ENCODE peak calls at places on chromosomes 16 and 17, in nine cellular contexts. One of them, this sample, is unnamed.

GRCh38 chr17:81094744-81095607 is 60.0 kb downstream of the BAIAP2 start:
- DNase-seq in NCI-H1417: peak
- DNase-seq in activated T-helper 1 cell treated with anti-CD3 and anti-CD28 coated beads, Interleukin-2, amount 50 U/mL, for 16 hours: peak
- DNase-seq in aorta: peak
- DNase-seq in occipital lobe: peak
- DNase-seq in T follicular helper cell: peak
- DNase-seq in Ammon's horn: peak
- DNase-seq in B cell: no peak
- DNase-seq in activated CD4-positive, alpha-beta T cell treated with anti-CD3 and anti-CD28 coated beads for 36 hours: peak
- DNase-seq in this sample: peak

GRCh38 chr17:50765454-50766221 is 1.7 kb downstream of the ANKRD40CL start:
- DNase-seq in occipital lobe: no peak
- DNase-seq in B cell: peak
- DNase-seq in activated T-helper 1 cell treated with anti-CD3 and anti-CD28 coated beads, Interleukin-2, amount 50 U/mL, for 16 hours: no peak
- DNase-seq in Ammon's horn: no peak
- DNase-seq in T follicular helper cell: no peak
- DNase-seq in activated CD4-positive, alpha-beta T cell treated with anti-CD3 and anti-CD28 coated beads for 36 hours: no peak
- DNase-seq in aorta: no peak
- DNase-seq in NCI-H1417: no peak
- DNase-seq in this sample: no peak

GRCh38 chr16:85885537-85885936 is 13.4 kb upstream of the IRF8 start:
- DNase-seq in B cell: no peak
- DNase-seq in aorta: no peak
- DNase-seq in activated CD4-positive, alpha-beta T cell treated with anti-CD3 and anti-CD28 coated beads for 36 hours: no peak
- DNase-seq in T follicular helper cell: no peak
- DNase-seq in activated T-helper 1 cell treated with anti-CD3 and anti-CD28 coated beads, Interleukin-2, amount 50 U/mL, for 16 hours: no peak
- DNase-seq in occipital lobe: no peak
- DNase-seq in NCI-H1417: no peak
- DNase-seq in Ammon's horn: no peak
- DNase-seq in this sample: no peak

GRCh38 chr17:78377858-78378224 is 608 bp upstream of the PGS1 start:
- DNase-seq in Ammon's horn: no peak
- DNase-seq in occipital lobe: no peak
- DNase-seq in activated T-helper 1 cell treated with anti-CD3 and anti-CD28 coated beads, Interleukin-2, amount 50 U/mL, for 16 hours: no peak
- DNase-seq in B cell: no peak
- DNase-seq in NCI-H1417: no peak
- DNase-seq in activated CD4-positive, alpha-beta T cell treated with anti-CD3 and anti-CD28 coated beads for 36 hours: no peak
- DNase-seq in T follicular helper cell: no peak
- DNase-seq in aorta: no peak
- DNase-seq in this sample: no peak

GRCh38 chr16:74448990-74449389 is 27.7 kb upstream of the CLEC18B start:
- DNase-seq in aorta: no peak
- DNase-seq in T follicular helper cell: no peak
- DNase-seq in B cell: no peak
- DNase-seq in NCI-H1417: no peak
- DNase-seq in Ammon's horn: peak
- DNase-seq in occipital lobe: no peak
- DNase-seq in activated CD4-positive, alpha-beta T cell treated with anti-CD3 and anti-CD28 coated beads for 36 hours: no peak
- DNase-seq in activated T-helper 1 cell treated with anti-CD3 and anti-CD28 coated beads, Interleukin-2, amount 50 U/mL, for 16 hours: no peak
- DNase-seq in this sample: no peak

GRCh38 chr17:40323731-40324650 is 15.0 kb downstream of the RARA start:
- DNase-seq in aorta: peak
- DNase-seq in NCI-H1417: no peak
- DNase-seq in T follicular helper cell: peak
- DNase-seq in activated CD4-positive, alpha-beta T cell treated with anti-CD3 and anti-CD28 coated beads for 36 hours: peak
- DNase-seq in Ammon's horn: no peak
- DNase-seq in B cell: peak
- DNase-seq in occipital lobe: no peak
- DNase-seq in activated T-helper 1 cell treated with anti-CD3 and anti-CD28 coated beads, Interleukin-2, amount 50 U/mL, for 16 hours: no peak
- DNase-seq in this sample: peak

GRCh38 chr17:44996304-44996703 is 28.2 kb upstream of the C1QL1 start:
- DNase-seq in T follicular helper cell: no peak
- DNase-seq in aorta: no peak
- DNase-seq in B cell: no peak
- DNase-seq in occipital lobe: no peak
- DNase-seq in activated T-helper 1 cell treated with anti-CD3 and anti-CD28 coated beads, Interleukin-2, amount 50 U/mL, for 16 hours: no peak
- DNase-seq in NCI-H1417: no peak
- DNase-seq in activated CD4-positive, alpha-beta T cell treated with anti-CD3 and anti-CD28 coated beads for 36 hours: no peak
- DNase-seq in Ammon's horn: no peak
- DNase-seq in this sample: no peak

GRCh38 chr17:44187131-44187899 is 543 bp downstream of the TMUB2 start:
- DNase-seq in occipital lobe: no peak
- DNase-seq in activated CD4-positive, alpha-beta T cell treated with anti-CD3 and anti-CD28 coated beads for 36 hours: peak
- DNase-seq in NCI-H1417: no peak
- DNase-seq in aorta: no peak
- DNase-seq in B cell: no peak
- DNase-seq in T follicular helper cell: peak
- DNase-seq in Ammon's horn: no peak
- DNase-seq in activated T-helper 1 cell treated with anti-CD3 and anti-CD28 coated beads, Interleukin-2, amount 50 U/mL, for 16 hours: no peak
- DNase-seq in this sample: no peak

GRCh38 chr16:66502020-66502913 is 47.7 kb downstream of the TK2 start:
- DNase-seq in occipital lobe: no peak
- DNase-seq in B cell: no peak
- DNase-seq in NCI-H1417: no peak
- DNase-seq in aorta: peak
- DNase-seq in activated T-helper 1 cell treated with anti-CD3 and anti-CD28 coated beads, Interleukin-2, amount 50 U/mL, for 16 hours: no peak
- DNase-seq in T follicular helper cell: no peak
- DNase-seq in activated CD4-positive, alpha-beta T cell treated with anti-CD3 and anti-CD28 coated beads for 36 hours: no peak
- DNase-seq in Ammon's horn: no peak
- DNase-seq in this sample: no peak

GRCh38 chr16:46583036-46583435 is 38.1 kb downstream of the SHCBP1 start:
- DNase-seq in activated CD4-positive, alpha-beta T cell treated with anti-CD3 and anti-CD28 coated beads for 36 hours: no peak
- DNase-seq in aorta: no peak
- DNase-seq in T follicular helper cell: no peak
- DNase-seq in B cell: no peak
- DNase-seq in Ammon's horn: no peak
- DNase-seq in NCI-H1417: no peak
- DNase-seq in activated T-helper 1 cell treated with anti-CD3 and anti-CD28 coated beads, Interleukin-2, amount 50 U/mL, for 16 hours: no peak
- DNase-seq in occipital lobe: no peak
- DNase-seq in this sample: no peak

GRCh38 chr16:88854306-88855111 is 2.2 kb downstream of the GALNS start:
- DNase-seq in occipital lobe: no peak
- DNase-seq in B cell: peak
- DNase-seq in NCI-H1417: no peak
- DNase-seq in activated T-helper 1 cell treated with anti-CD3 and anti-CD28 coated beads, Interleukin-2, amount 50 U/mL, for 16 hours: no peak
- DNase-seq in Ammon's horn: no peak
- DNase-seq in aorta: no peak
- DNase-seq in T follicular helper cell: no peak
- DNase-seq in activated CD4-positive, alpha-beta T cell treated with anti-CD3 and anti-CD28 coated beads for 36 hours: peak
- DNase-seq in this sample: no peak

GRCh38 chr16:50121721-50122445 is 31.2 kb upstream of the TENT4B start:
- DNase-seq in activated CD4-positive, alpha-beta T cell treated with anti-CD3 and anti-CD28 coated beads for 36 hours: peak
- DNase-seq in B cell: no peak
- DNase-seq in aorta: no peak
- DNase-seq in occipital lobe: no peak
- DNase-seq in Ammon's horn: no peak
- DNase-seq in NCI-H1417: no peak
- DNase-seq in T follicular helper cell: no peak
- DNase-seq in activated T-helper 1 cell treated with anti-CD3 and anti-CD28 coated beads, Interleukin-2, amount 50 U/mL, for 16 hours: no peak
- DNase-seq in this sample: no peak

GRCh38 chr16:89102035-89102776 is 8.6 kb downstream of the ACSF3 start:
- DNase-seq in Ammon's horn: no peak
- DNase-seq in T follicular helper cell: no peak
- DNase-seq in NCI-H1417: peak
- DNase-seq in activated CD4-positive, alpha-beta T cell treated with anti-CD3 and anti-CD28 coated beads for 36 hours: peak
- DNase-seq in activated T-helper 1 cell treated with anti-CD3 and anti-CD28 coated beads, Interleukin-2, amount 50 U/mL, for 16 hours: no peak
- DNase-seq in aorta: no peak
- DNase-seq in B cell: no peak
- DNase-seq in occipital lobe: no peak
- DNase-seq in this sample: no peak

GRCh38 chr17:71934520-71934919 is 186.3 kb upstream of the SOX9 start:
- DNase-seq in aorta: no peak
- DNase-seq in activated CD4-positive, alpha-beta T cell treated with anti-CD3 and anti-CD28 coated beads for 36 hours: no peak
- DNase-seq in B cell: no peak
- DNase-seq in NCI-H1417: no peak
- DNase-seq in Ammon's horn: no peak
- DNase-seq in activated T-helper 1 cell treated with anti-CD3 and anti-CD28 coated beads, Interleukin-2, amount 50 U/mL, for 16 hours: no peak
- DNase-seq in T follicular helper cell: no peak
- DNase-seq in occipital lobe: no peak
- DNase-seq in this sample: no peak

GRCh38 chr17:69485901-69486643 is 71.6 kb downstream of the MAP2K6 start:
- DNase-seq in activated T-helper 1 cell treated with anti-CD3 and anti-CD28 coated beads, Interleukin-2, amount 50 U/mL, for 16 hours: no peak
- DNase-seq in T follicular helper cell: no peak
- DNase-seq in NCI-H1417: peak
- DNase-seq in activated CD4-positive, alpha-beta T cell treated with anti-CD3 and anti-CD28 coated beads for 36 hours: no peak
- DNase-seq in B cell: no peak
- DNase-seq in Ammon's horn: no peak
- DNase-seq in occipital lobe: no peak
- DNase-seq in aorta: no peak
- DNase-seq in this sample: no peak

GRCh38 chr16:23164736-23165135 is 15.5 kb upstream of the USP31 start:
- DNase-seq in activated CD4-positive, alpha-beta T cell treated with anti-CD3 and anti-CD28 coated beads for 36 hours: no peak
- DNase-seq in activated T-helper 1 cell treated with anti-CD3 and anti-CD28 coated beads, Interleukin-2, amount 50 U/mL, for 16 hours: no peak
- DNase-seq in B cell: no peak
- DNase-seq in aorta: no peak
- DNase-seq in T follicular helper cell: no peak
- DNase-seq in Ammon's horn: no peak
- DNase-seq in occipital lobe: no peak
- DNase-seq in NCI-H1417: no peak
- DNase-seq in this sample: no peak

GRCh38 chr17:49548051-49548505 is 27.6 kb upstream of the NXPH3 start:
- DNase-seq in T follicular helper cell: no peak
- DNase-seq in activated T-helper 1 cell treated with anti-CD3 and anti-CD28 coated beads, Interleukin-2, amount 50 U/mL, for 16 hours: no peak
- DNase-seq in occipital lobe: no peak
- DNase-seq in B cell: no peak
- DNase-seq in Ammon's horn: no peak
- DNase-seq in activated CD4-positive, alpha-beta T cell treated with anti-CD3 and anti-CD28 coated beads for 36 hours: no peak
- DNase-seq in NCI-H1417: no peak
- DNase-seq in aorta: no peak
- DNase-seq in this sample: no peak

GRCh38 chr16:52584921-52585320 is 38.0 kb upstream of the TOX3 start:
- DNase-seq in B cell: no peak
- DNase-seq in Ammon's horn: no peak
- DNase-seq in aorta: no peak
- DNase-seq in NCI-H1417: no peak
- DNase-seq in T follicular helper cell: no peak
- DNase-seq in activated T-helper 1 cell treated with anti-CD3 and anti-CD28 coated beads, Interleukin-2, amount 50 U/mL, for 16 hours: no peak
- DNase-seq in occipital lobe: no peak
- DNase-seq in activated CD4-positive, alpha-beta T cell treated with anti-CD3 and anti-CD28 coated beads for 36 hours: no peak
- DNase-seq in this sample: no peak

GRCh38 chr16:15811778-15812750 is 44.8 kb downstream of the MYH11 start:
- DNase-seq in activated CD4-positive, alpha-beta T cell treated with anti-CD3 and anti-CD28 coated beads for 36 hours: no peak
- DNase-seq in Ammon's horn: peak
- DNase-seq in occipital lobe: no peak
- DNase-seq in B cell: no peak
- DNase-seq in T follicular helper cell: no peak
- DNase-seq in NCI-H1417: peak
- DNase-seq in aorta: peak
- DNase-seq in activated T-helper 1 cell treated with anti-CD3 and anti-CD28 coated beads, Interleukin-2, amount 50 U/mL, for 16 hours: no peak
- DNase-seq in this sample: no peak

GRCh38 chr17:50051082-50051576 is 4.8 kb upstream of the ITGA3 start:
- DNase-seq in NCI-H1417: no peak
- DNase-seq in B cell: no peak
- DNase-seq in occipital lobe: no peak
- DNase-seq in Ammon's horn: no peak
- DNase-seq in activated T-helper 1 cell treated with anti-CD3 and anti-CD28 coated beads, Interleukin-2, amount 50 U/mL, for 16 hours: peak
- DNase-seq in aorta: no peak
- DNase-seq in T follicular helper cell: no peak
- DNase-seq in activated CD4-positive, alpha-beta T cell treated with anti-CD3 and anti-CD28 coated beads for 36 hours: peak
- DNase-seq in this sample: peak

GRCh38 chr17:10198509-10199249 is at the start of gene GAS7:
- DNase-seq in NCI-H1417: no peak
- DNase-seq in occipital lobe: peak
- DNase-seq in aorta: peak
- DNase-seq in T follicular helper cell: no peak
- DNase-seq in activated CD4-positive, alpha-beta T cell treated with anti-CD3 and anti-CD28 coated beads for 36 hours: peak
- DNase-seq in activated T-helper 1 cell treated with anti-CD3 and anti-CD28 coated beads, Interleukin-2, amount 50 U/mL, for 16 hours: no peak
- DNase-seq in B cell: no peak
- DNase-seq in Ammon's horn: peak
- DNase-seq in this sample: peak

GRCh38 chr16:56860226-56861020 is 4.6 kb upstream of the SLC12A3 start:
- DNase-seq in NCI-H1417: no peak
- DNase-seq in B cell: no peak
- DNase-seq in Ammon's horn: no peak
- DNase-seq in aorta: no peak
- DNase-seq in activated T-helper 1 cell treated with anti-CD3 and anti-CD28 coated beads, Interleukin-2, amount 50 U/mL, for 16 hours: peak
- DNase-seq in activated CD4-positive, alpha-beta T cell treated with anti-CD3 and anti-CD28 coated beads for 36 hours: peak
- DNase-seq in occipital lobe: no peak
- DNase-seq in T follicular helper cell: no peak
- DNase-seq in this sample: no peak

GRCh38 chr17:57518587-57519118 is 226.4 kb downstream of the CCDC182 start:
- DNase-seq in aorta: no peak
- DNase-seq in activated CD4-positive, alpha-beta T cell treated with anti-CD3 and anti-CD28 coated beads for 36 hours: no peak
- DNase-seq in B cell: no peak
- DNase-seq in T follicular helper cell: no peak
- DNase-seq in activated T-helper 1 cell treated with anti-CD3 and anti-CD28 coated beads, Interleukin-2, amount 50 U/mL, for 16 hours: no peak
- DNase-seq in NCI-H1417: peak
- DNase-seq in occipital lobe: no peak
- DNase-seq in Ammon's horn: peak
- DNase-seq in this sample: no peak

GRCh38 chr16:77690416-77690815 is 31.9 kb upstream of the NUDT7 start:
- DNase-seq in NCI-H1417: no peak
- DNase-seq in T follicular helper cell: no peak
- DNase-seq in occipital lobe: no peak
- DNase-seq in aorta: no peak
- DNase-seq in Ammon's horn: peak
- DNase-seq in activated CD4-positive, alpha-beta T cell treated with anti-CD3 and anti-CD28 coated beads for 36 hours: no peak
- DNase-seq in activated T-helper 1 cell treated with anti-CD3 and anti-CD28 coated beads, Interleukin-2, amount 50 U/mL, for 16 hours: no peak
- DNase-seq in B cell: no peak
- DNase-seq in this sample: no peak

GRCh38 chr17:45223541-45224528 is 2.1 kb downstream of the FMNL1 start:
- DNase-seq in B cell: no peak
- DNase-seq in T follicular helper cell: no peak
- DNase-seq in aorta: no peak
- DNase-seq in activated CD4-positive, alpha-beta T cell treated with anti-CD3 and anti-CD28 coated beads for 36 hours: peak
- DNase-seq in NCI-H1417: no peak
- DNase-seq in occipital lobe: no peak
- DNase-seq in activated T-helper 1 cell treated with anti-CD3 and anti-CD28 coated beads, Interleukin-2, amount 50 U/mL, for 16 hours: no peak
- DNase-seq in Ammon's horn: no peak
- DNase-seq in this sample: no peak

GRCh38 chr16:19823322-19823721 is 61.3 kb downstream of the GPRC5B start:
- DNase-seq in activated T-helper 1 cell treated with anti-CD3 and anti-CD28 coated beads, Interleukin-2, amount 50 U/mL, for 16 hours: no peak
- DNase-seq in T follicular helper cell: no peak
- DNase-seq in NCI-H1417: no peak
- DNase-seq in Ammon's horn: no peak
- DNase-seq in occipital lobe: no peak
- DNase-seq in B cell: no peak
- DNase-seq in activated CD4-positive, alpha-beta T cell treated with anti-CD3 and anti-CD28 coated beads for 36 hours: no peak
- DNase-seq in aorta: no peak
- DNase-seq in this sample: no peak

GRCh38 chr17:50560931-50561750 is 626 bp downstream of the CACNA1G start:
- DNase-seq in activated T-helper 1 cell treated with anti-CD3 and anti-CD28 coated beads, Interleukin-2, amount 50 U/mL, for 16 hours: no peak
- DNase-seq in NCI-H1417: no peak
- DNase-seq in occipital lobe: no peak
- DNase-seq in Ammon's horn: no peak
- DNase-seq in activated CD4-positive, alpha-beta T cell treated with anti-CD3 and anti-CD28 coated beads for 36 hours: peak
- DNase-seq in B cell: no peak
- DNase-seq in T follicular helper cell: no peak
- DNase-seq in aorta: no peak
- DNase-seq in this sample: no peak

GRCh38 chr16:54282202-54282922 is 4.2 kb downstream of the IRX3 start:
- DNase-seq in aorta: peak
- DNase-seq in B cell: no peak
- DNase-seq in NCI-H1417: no peak
- DNase-seq in activated CD4-positive, alpha-beta T cell treated with anti-CD3 and anti-CD28 coated beads for 36 hours: peak
- DNase-seq in T follicular helper cell: no peak
- DNase-seq in Ammon's horn: no peak
- DNase-seq in occipital lobe: no peak
- DNase-seq in activated T-helper 1 cell treated with anti-CD3 and anti-CD28 coated beads, Interleukin-2, amount 50 U/mL, for 16 hours: no peak
- DNase-seq in this sample: no peak

GRCh38 chr17:74008196-74008595 is 195.3 kb upstream of the RPL38 start:
- DNase-seq in activated T-helper 1 cell treated with anti-CD3 and anti-CD28 coated beads, Interleukin-2, amount 50 U/mL, for 16 hours: no peak
- DNase-seq in occipital lobe: no peak
- DNase-seq in activated CD4-positive, alpha-beta T cell treated with anti-CD3 and anti-CD28 coated beads for 36 hours: peak
- DNase-seq in B cell: no peak
- DNase-seq in aorta: no peak
- DNase-seq in Ammon's horn: peak
- DNase-seq in NCI-H1417: no peak
- DNase-seq in T follicular helper cell: no peak
- DNase-seq in this sample: no peak

GRCh38 chr16:11181242-11181888 is 74.6 kb downstream of the SOCS1 start:
- DNase-seq in activated CD4-positive, alpha-beta T cell treated with anti-CD3 and anti-CD28 coated beads for 36 hours: no peak
- DNase-seq in activated T-helper 1 cell treated with anti-CD3 and anti-CD28 coated beads, Interleukin-2, amount 50 U/mL, for 16 hours: no peak
- DNase-seq in occipital lobe: no peak
- DNase-seq in Ammon's horn: no peak
- DNase-seq in aorta: no peak
- DNase-seq in T follicular helper cell: no peak
- DNase-seq in B cell: no peak
- DNase-seq in NCI-H1417: no peak
- DNase-seq in this sample: no peak

GRCh38 chr16:67723940-67724339 is 4.8 kb upstream of the GFOD2 start:
- DNase-seq in occipital lobe: no peak
- DNase-seq in B cell: no peak
- DNase-seq in aorta: peak
- DNase-seq in Ammon's horn: no peak
- DNase-seq in T follicular helper cell: no peak
- DNase-seq in activated CD4-positive, alpha-beta T cell treated with anti-CD3 and anti-CD28 coated beads for 36 hours: no peak
- DNase-seq in activated T-helper 1 cell treated with anti-CD3 and anti-CD28 coated beads, Interleukin-2, amount 50 U/mL, for 16 hours: no peak
- DNase-seq in NCI-H1417: no peak
- DNase-seq in this sample: no peak

This sample was measured in stimulated activated CD8-positive, alpha-beta memory T cell treated with anti-CD3 and anti-CD28 coated beads, Interleukin-4, amount 100 ng/mL, for 4 hours.